ENCODE peak calls at places on chromosome 22, in eight cellular contexts. C is astrocyte of the spinal cord, H is osteocyte, S is K562, I is stomach, K is heart right ventricle, B is DND-41, G is ovary. F is an unnamed sample.

GRCh38 chr22:19941365-19942070 is at the start of the genes COMT and TXNRD2:
- DNase-seq in C (peak), H (no peak), S (peak), I (peak), K (peak), B (peak), G (peak), F (peak)

GRCh38 chr22:18987765-18988164 is 51.7 kb upstream of the PRODH start:
- DNase-seq in C (no peak), H (no peak), S (peak), I (no peak), K (no peak), B (no peak), G (no peak), F (peak)

GRCh38 chr22:29477919-29478318 is 2.1 kb upstream of the NEFH start:
- DNase-seq in C (no peak), H (no peak), S (no peak), I (no peak), K (no peak), B (peak), G (no peak), F (no peak)

GRCh38 chr22:39607093-39607492 is 36.5 kb downstream of the CACNA1I start:
- DNase-seq in C (no peak), H (no peak), S (no peak), I (no peak), K (no peak), B (no peak), G (no peak), F (no peak)

GRCh38 chr22:32905400-32905799 is 103.9 kb downstream of the TIMP3 start:
- DNase-seq in C (no peak), H (no peak), S (no peak), I (no peak), K (no peak), B (no peak), G (no peak), F (no peak)

GRCh38 chr22:46104170-46104880 is 46.0 kb upstream of the PPARA start:
- DNase-seq in C (no peak), H (no peak), S (no peak), I (peak), K (peak), B (no peak), G (peak), F (no peak)

GRCh38 chr22:41563051-41563711 is 2.4 kb downstream of the CSDC2 start:
- DNase-seq in C (peak), H (no peak), S (peak), I (no peak), K (no peak), B (no peak), G (peak), F (no peak)

GRCh38 chr22:19848298-19849224 is 6.1 kb downstream of the GNB1L start:
- DNase-seq in C (no peak), H (no peak), S (peak), I (peak), K (no peak), B (no peak), G (no peak), F (no peak)

GRCh38 chr22:17807571-17808410 is 33.5 kb upstream of the BID start:
- DNase-seq in C (peak), H (no peak), S (no peak), I (peak), K (peak), B (no peak), G (no peak), F (no peak)

GRCh38 chr22:19871845-19872778 is 17.4 kb upstream of the GNB1L start:
- DNase-seq in C (no peak), H (no peak), S (no peak), I (no peak), K (no peak), B (peak), G (peak), F (peak)

GRCh38 chr22:41286639-41287091 is 678 bp upstream of the RANGAP1 start:
- DNase-seq in C (no peak), H (no peak), S (no peak), I (no peak), K (no peak), B (no peak), G (no peak), F (peak)

GRCh38 chr22:18947905-18948304 is 11.8 kb upstream of the PRODH start:
- DNase-seq in C (no peak), H (peak), S (no peak), I (no peak), K (no peak), B (no peak), G (no peak), F (peak)

GRCh38 chr22:17400305-17400704 is 31.0 kb downstream of the CECR2 start:
- DNase-seq in C (no peak), H (no peak), S (no peak), I (no peak), K (no peak), B (no peak), G (no peak), F (no peak)

GRCh38 chr22:22687638-22688500 is 43.5 kb downstream of the GGTLC2 start:
- DNase-seq in C (peak), H (no peak), S (peak), I (peak), K (peak), B (peak), G (peak), F (peak)

GRCh38 chr22:47194476-47195155 is 432.2 kb downstream of the TBC1D22A start:
- DNase-seq in C (no peak), H (peak), S (no peak), I (peak), K (no peak), B (no peak), G (no peak), F (no peak)

GRCh38 chr22:31609716-31610115 is 52.3 kb downstream of the PISD start:
- DNase-seq in C (no peak), H (no peak), S (no peak), I (no peak), K (no peak), B (no peak), G (no peak), F (no peak)

GRCh38 chr22:19875531-19876313 is 21.0 kb upstream of the GNB1L start:
- DNase-seq in C (peak), H (no peak), S (no peak), I (no peak), K (no peak), B (no peak), G (peak), F (no peak)

GRCh38 chr22:49964136-49964492 is 3.5 kb downstream of the PIM3 start:
- DNase-seq in C (no peak), H (no peak), S (no peak), I (peak), K (no peak), B (peak), G (no peak), F (no peak)

GRCh38 chr22:22993184-22993583 is 77.1 kb upstream of the GNAZ start:
- DNase-seq in C (no peak), H (no peak), S (peak), I (no peak), K (no peak), B (no peak), G (no peak), F (no peak)

GRCh38 chr22:30021881-30022619 is 58.2 kb upstream of the HORMAD2 start:
- DNase-seq in C (no peak), H (no peak), S (no peak), I (peak), K (peak), B (no peak), G (no peak), F (no peak)

GRCh38 chr22:19753996-19754700 is 6.4 kb upstream of the TBX1 start:
- DNase-seq in C (no peak), H (no peak), S (peak), I (no peak), K (no peak), B (no peak), G (no peak), F (no peak)

GRCh38 chr22:33952776-33953175 is 32.5 kb upstream of the LARGE1 start:
- DNase-seq in C (no peak), H (no peak), S (no peak), I (no peak), K (no peak), B (no peak), G (no peak), F (no peak)

GRCh38 chr22:49137216-49137840 is 690.3 kb downstream of the BRD1 start:
- DNase-seq in C (no peak), H (no peak), S (no peak), I (no peak), K (no peak), B (no peak), G (no peak), F (no peak)

GRCh38 chr22:29344137-29344536 is 28.6 kb upstream of the RASL10A start:
- DNase-seq in C (peak), H (no peak), S (no peak), I (peak), K (peak), B (no peak), G (no peak), F (no peak)

GRCh38 chr22:30860176-30861105 is 108.1 kb downstream of the MORC2 start:
- DNase-seq in C (no peak), H (peak), S (peak), I (peak), K (no peak), B (no peak), G (no peak), F (no peak)

GRCh38 chr22:41524283-41524682 is 20.0 kb downstream of the POLR3H start:
- DNase-seq in C (no peak), H (no peak), S (no peak), I (peak), K (peak), B (no peak), G (peak), F (no peak)

GRCh38 chr22:46064236-46064965 is 85.9 kb upstream of the PPARA start:
- DNase-seq in C (no peak), H (no peak), S (no peak), I (peak), K (no peak), B (no peak), G (peak), F (no peak)

GRCh38 chr22:35900483-35901168 is 128.0 kb downstream of the RBFOX2 start:
- DNase-seq in C (peak), H (no peak), S (no peak), I (no peak), K (no peak), B (no peak), G (no peak), F (no peak)

GRCh38 chr22:49604732-49605302 is 222.9 kb downstream of the BRD1 start:
- DNase-seq in C (no peak), H (no peak), S (no peak), I (no peak), K (no peak), B (no peak), G (no peak), F (no peak)

GRCh38 chr22:48750282-48750681 is 1077.4 kb downstream of the BRD1 start:
- DNase-seq in C (no peak), H (peak), S (no peak), I (no peak), K (no peak), B (no peak), G (no peak), F (no peak)

GRCh38 chr22:50011447-50012200 is 941 bp downstream of the IL17REL start:
- DNase-seq in C (no peak), H (no peak), S (no peak), I (no peak), K (no peak), B (no peak), G (peak), F (peak)

GRCh38 chr22:24772493-24773220 is 1.9 kb downstream of the PIWIL3 start:
- DNase-seq in C (peak), H (no peak), S (peak), I (no peak), K (no peak), B (no peak), G (no peak), F (peak)
- TF ChIP-seq CTCF in C (peak), H (peak), S (peak), I (peak), K (peak), B (peak), G (no peak), F (peak)

GRCh38 chr22:44444341-44445306 is 53.4 kb downstream of the RTL6 start:
- DNase-seq in C (no peak), H (no peak), S (peak), I (no peak), K (no peak), B (no peak), G (no peak), F (no peak)
- TF ChIP-seq CTCF in C (peak), H (peak), S (no peak), I (no peak), K (no peak), B (peak), G (no peak), F (peak)

GRCh38 chr22:38303974-38304373 is 13.3 kb downstream of the CSNK1E start:
- DNase-seq in C (no peak), H (no peak), S (no peak), I (no peak), K (no peak), B (no peak), G (no peak), F (no peak)

GRCh38 chr22:38302906-38303305 is 14.3 kb downstream of the CSNK1E start:
- DNase-seq in C (no peak), H (no peak), S (no peak), I (no peak), K (no peak), B (no peak), G (no peak), F (no peak)

GRCh38 chr22:38308791-38309498 is 8.3 kb downstream of the CSNK1E start:
- DNase-seq in C (no peak), H (no peak), S (no peak), I (no peak), K (no peak), B (no peak), G (no peak), F (no peak)

GRCh38 chr22:38304526-38304925 is 12.7 kb downstream of the CSNK1E start:
- DNase-seq in C (no peak), H (no peak), S (no peak), I (no peak), K (peak), B (no peak), G (no peak), F (no peak)

DNA sequence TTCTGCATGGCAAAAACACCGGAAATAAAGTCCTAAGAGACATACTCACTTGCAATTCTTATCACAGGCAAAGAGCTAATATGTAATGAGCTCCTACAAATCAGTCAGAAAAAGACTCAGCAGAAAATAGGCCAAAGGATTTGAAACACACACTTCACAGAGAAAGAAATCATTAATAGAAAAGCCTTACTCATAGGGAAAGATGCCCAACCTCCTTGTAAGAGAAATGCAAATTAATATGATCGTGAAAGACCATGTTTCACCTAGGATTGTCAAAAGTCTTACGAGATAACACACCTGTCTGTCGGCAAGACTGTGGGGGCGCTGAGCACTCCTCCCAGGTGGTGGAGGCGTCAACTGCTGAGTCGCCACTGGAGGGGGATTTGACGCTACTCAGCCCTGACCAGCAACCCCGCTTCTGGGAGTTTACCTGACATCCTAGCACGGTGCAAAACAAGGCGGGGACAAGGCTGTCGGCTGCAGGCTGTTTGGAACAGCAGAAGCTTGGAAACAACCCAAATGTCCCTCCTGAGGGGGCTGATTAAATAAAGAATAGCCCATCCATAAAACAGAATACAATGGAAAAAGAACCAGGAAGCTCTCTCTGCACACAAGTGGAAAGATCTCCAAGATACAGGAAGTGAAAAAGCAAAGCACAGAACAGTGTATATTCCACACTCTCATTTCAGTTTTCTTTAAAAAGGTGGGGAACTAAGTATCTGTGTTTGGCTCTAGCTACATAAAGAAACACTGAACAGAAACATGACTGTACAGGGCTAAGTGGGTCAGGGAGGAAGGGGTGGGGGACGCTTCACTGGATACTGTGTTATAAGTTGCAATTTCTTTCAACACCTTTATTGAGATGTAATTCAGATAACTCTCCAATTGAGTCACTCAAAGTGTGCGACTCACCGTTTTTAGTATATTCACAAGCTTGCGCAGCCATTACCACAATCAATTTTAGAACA is 11.5 kb downstream of the CSNK1E start:
- DNase-seq in C (peak), H (no peak), S (no peak), I (no peak), K (no peak), B (no peak), G (no peak), F (no peak)
- TF ChIP-seq CTCF in C (no peak), H (no peak), S (peak), I (no peak), K (no peak), B (no peak), G (no peak), F (no peak)

GRCh38 chr22:42794551-42795510 is 62.2 kb downstream of the ARFGAP3 start:
- DNase-seq in C (no peak), H (no peak), S (no peak), I (peak), K (no peak), B (no peak), G (no peak), F (no peak)
- TF ChIP-seq CTCF in C (peak), H (peak), S (peak), I (no peak), K (no peak), B (no peak), G (no peak), F (no peak)

DNA sequence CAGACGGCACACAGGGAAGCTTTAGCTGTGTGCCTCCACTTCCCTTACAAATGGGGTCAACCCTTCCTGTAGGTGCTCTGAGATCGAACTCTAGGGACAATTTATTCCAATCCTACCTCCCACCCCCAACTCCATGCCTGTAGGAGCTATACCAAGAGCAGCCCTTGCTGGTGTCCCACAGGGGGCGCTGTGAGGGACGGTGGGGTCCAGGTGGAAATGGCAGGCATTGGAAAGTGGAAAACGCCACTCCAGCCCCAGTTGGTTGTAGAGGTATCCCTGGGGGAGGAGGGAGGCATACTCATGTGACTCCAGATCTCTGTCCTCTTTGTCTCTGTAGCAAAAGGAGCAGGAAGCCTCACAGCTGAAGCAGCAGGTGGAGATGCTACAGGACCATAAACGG is 161.3 kb downstream of the MYO18B start:
- DNase-seq in C (no peak), H (peak), S (peak), I (no peak), K (no peak), B (no peak), G (no peak), F (peak)
- TF ChIP-seq CTCF in C (peak), H (no peak), S (peak), I (no peak), K (no peak), B (peak), G (no peak), F (peak)

GRCh38 chr22:24088796-24089195 is 77.7 kb downstream of the CABIN1 start:
- DNase-seq in C (peak), H (no peak), S (no peak), I (no peak), K (no peak), B (no peak), G (no peak), F (no peak)

GRCh38 chr22:24090581-24090980 is 79.5 kb downstream of the CABIN1 start:
- DNase-seq in C (no peak), H (no peak), S (no peak), I (no peak), K (no peak), B (no peak), G (no peak), F (no peak)

GRCh38 chr22:24087071-24087795 is 76.1 kb downstream of the CABIN1 start:
- DNase-seq in C (no peak), H (no peak), S (no peak), I (no peak), K (no peak), B (no peak), G (no peak), F (no peak)

GRCh38 chr22:24091551-24092420 is 80.7 kb downstream of the CABIN1 start:
- DNase-seq in C (no peak), H (no peak), S (peak), I (no peak), K (peak), B (no peak), G (no peak), F (no peak)

DNA sequence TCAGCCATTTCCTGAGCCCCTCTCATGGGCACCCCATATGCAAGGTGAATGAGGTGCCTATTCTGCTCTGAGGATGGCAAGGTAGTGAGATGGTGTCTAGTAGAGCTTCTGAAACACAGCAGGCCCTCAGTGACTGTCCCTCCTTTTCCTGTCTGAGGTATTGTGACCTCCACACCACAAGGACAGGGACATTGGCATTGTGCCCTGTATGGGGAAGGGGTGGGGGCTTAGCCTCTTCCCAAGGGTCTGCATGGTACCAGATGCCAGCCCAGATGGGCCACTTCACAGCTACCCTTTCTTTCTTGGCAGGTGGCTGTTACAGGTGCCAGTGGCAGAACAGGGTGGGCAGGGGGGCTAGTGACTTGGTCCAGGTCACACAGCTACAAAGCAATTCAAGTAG is 78.8 kb downstream of the CABIN1 start:
- DNase-seq in C (no peak), H (no peak), S (no peak), I (no peak), K (no peak), B (no peak), G (no peak), F (no peak)
- TF ChIP-seq CTCF in C (no peak), H (no peak), S (no peak), I (no peak), K (no peak), B (no peak), G (no peak), F (no peak)

GRCh38 chr22:42630901-42631602 is 9.3 kb downstream of the ATP5MGL start:
- DNase-seq in C (peak), H (no peak), S (no peak), I (no peak), K (no peak), B (no peak), G (no peak), F (no peak)

GRCh38 chr22:42633013-42633412 is 7.4 kb downstream of the ATP5MGL start:
- DNase-seq in C (no peak), H (no peak), S (no peak), I (no peak), K (no peak), B (no peak), G (no peak), F (no peak)

GRCh38 chr22:42635531-42635930 is 4.9 kb downstream of the ATP5MGL start:
- DNase-seq in C (peak), H (peak), S (no peak), I (peak), K (peak), B (no peak), G (no peak), F (no peak)

GRCh38 chr22:42630211-42630610 is 10.2 kb downstream of the ATP5MGL start:
- DNase-seq in C (no peak), H (no peak), S (no peak), I (no peak), K (no peak), B (no peak), G (no peak), F (no peak)

GRCh38 chr22:42632096-42632495 is 8.3 kb downstream of the ATP5MGL start:
- DNase-seq in C (no peak), H (no peak), S (no peak), I (no peak), K (no peak), B (no peak), G (no peak), F (no peak)
- TF ChIP-seq CTCF in C (peak), H (peak), S (peak), I (no peak), K (peak), B (peak), G (no peak), F (no peak)

GRCh38 chr22:24424001-24424900 is 3.1 kb upstream of the ADORA2A start:
- DNase-seq in C (no peak), H (no peak), S (peak), I (no peak), K (no peak), B (no peak), G (no peak), F (no peak)
- TF ChIP-seq CTCF in C (no peak), H (no peak), S (no peak), I (no peak), K (no peak), B (no peak), G (no peak), F (no peak)

GRCh38 chr22:27715078-27715477 is 86.5 kb downstream of the MN1 start:
- DNase-seq in C (no peak), H (no peak), S (no peak), I (no peak), K (no peak), B (no peak), G (no peak), F (no peak)
- TF ChIP-seq CTCF in C (peak), H (peak), S (no peak), I (no peak), K (peak), B (no peak), G (no peak), F (no peak)